ENCODE peak calls at places on chromosomes 12 and 14, in six cellular contexts. One of them, this sample, is unnamed.

GRCh38 chr12:108826115-108826806 is 31.1 kb downstream of the SSH1 start:
- DNase-seq in WTC11: no peak
- DNase-seq in IMR-90: peak
- DNase-seq in RWPE1: no peak
- DNase-seq in K562: peak
- DNase-seq in tibial artery: peak
- DNase-seq in this sample: peak

GRCh38 chr12:80553316-80553715 is 109.3 kb downstream of the PTPRQ start:
- DNase-seq in WTC11: no peak
- DNase-seq in tibial artery: no peak
- DNase-seq in IMR-90: peak
- DNase-seq in RWPE1: peak
- DNase-seq in K562: no peak
- DNase-seq in this sample: no peak

GRCh38 chr12:107921062-107921461 is 146.6 kb downstream of the ASCL4 start:
- DNase-seq in WTC11: no peak
- DNase-seq in tibial artery: no peak
- DNase-seq in K562: no peak
- DNase-seq in RWPE1: no peak
- DNase-seq in IMR-90: no peak
- DNase-seq in this sample: no peak

GRCh38 chr14:52266179-52266578 is 1.3 kb upstream of the PTGDR start:
- DNase-seq in tibial artery: peak
- DNase-seq in RWPE1: no peak
- DNase-seq in K562: no peak
- DNase-seq in IMR-90: peak
- DNase-seq in WTC11: no peak
- DNase-seq in this sample: no peak

GRCh38 chr12:6767301-6767591 is 1.1 kb downstream of the PTMS start:
- DNase-seq in WTC11: no peak
- DNase-seq in IMR-90: no peak
- DNase-seq in RWPE1: no peak
- DNase-seq in K562: no peak
- DNase-seq in tibial artery: no peak
- DNase-seq in this sample: no peak

GRCh38 chr12:120067084-120067869 is 49.3 kb downstream of the RAB35 start:
- DNase-seq in RWPE1: no peak
- DNase-seq in IMR-90: no peak
- DNase-seq in K562: no peak
- DNase-seq in WTC11: no peak
- DNase-seq in tibial artery: no peak
- DNase-seq in this sample: no peak

GRCh38 chr12:18246057-18246456 is 15.3 kb upstream of the PIK3C2G start:
- DNase-seq in K562: no peak
- DNase-seq in WTC11: no peak
- DNase-seq in IMR-90: no peak
- DNase-seq in RWPE1: no peak
- DNase-seq in tibial artery: no peak
- DNase-seq in this sample: no peak

GRCh38 chr12:22935501-22935900 is 310.5 kb downstream of the ETNK1 start:
- DNase-seq in IMR-90: no peak
- DNase-seq in K562: no peak
- DNase-seq in tibial artery: no peak
- DNase-seq in WTC11: no peak
- DNase-seq in RWPE1: no peak
- DNase-seq in this sample: no peak

GRCh38 chr12:111248221-111248620 is 120.7 kb downstream of the PHETA1 start:
- DNase-seq in IMR-90: no peak
- DNase-seq in WTC11: no peak
- DNase-seq in RWPE1: peak
- DNase-seq in tibial artery: no peak
- DNase-seq in K562: peak
- DNase-seq in this sample: no peak

GRCh38 chr12:7114008-7114407 is 5.0 kb upstream of the C1RL start:
- DNase-seq in WTC11: no peak
- DNase-seq in K562: no peak
- DNase-seq in IMR-90: no peak
- DNase-seq in RWPE1: no peak
- DNase-seq in tibial artery: peak
- DNase-seq in this sample: no peak

GRCh38 chr14:105480165-105480564 is 5.5 kb downstream of the CRIP2 start:
- DNase-seq in K562: no peak
- DNase-seq in RWPE1: no peak
- DNase-seq in IMR-90: no peak
- DNase-seq in tibial artery: peak
- DNase-seq in WTC11: no peak
- DNase-seq in this sample: no peak

GRCh38 chr12:131619106-131619642 is 91.7 kb upstream of the SFSWAP start:
- DNase-seq in WTC11: no peak
- DNase-seq in K562: no peak
- DNase-seq in IMR-90: no peak
- DNase-seq in tibial artery: no peak
- DNase-seq in RWPE1: no peak
- DNase-seq in this sample: no peak

GRCh38 chr12:131620946-131621681 is 89.8 kb upstream of the SFSWAP start:
- DNase-seq in K562: no peak
- DNase-seq in tibial artery: no peak
- DNase-seq in WTC11: no peak
- DNase-seq in RWPE1: no peak
- DNase-seq in IMR-90: no peak
- DNase-seq in this sample: no peak

GRCh38 chr12:131621701-131622421 is 89.0 kb upstream of the SFSWAP start:
- DNase-seq in WTC11: no peak
- DNase-seq in IMR-90: no peak
- DNase-seq in RWPE1: no peak
- DNase-seq in tibial artery: peak
- DNase-seq in K562: peak
- DNase-seq in this sample: no peak

GRCh38 chr12:131619736-131620506 is 91.0 kb upstream of the SFSWAP start:
- DNase-seq in RWPE1: no peak
- DNase-seq in tibial artery: no peak
- DNase-seq in WTC11: no peak
- DNase-seq in IMR-90: no peak
- DNase-seq in K562: no peak
- DNase-seq in this sample: no peak

GRCh38 chr12:131620520-131620919 is 90.4 kb upstream of the SFSWAP start:
- DNase-seq in K562: peak
- DNase-seq in WTC11: peak
- DNase-seq in IMR-90: no peak
- DNase-seq in tibial artery: no peak
- DNase-seq in RWPE1: no peak
- DNase-seq in this sample: no peak
- TF ChIP-seq CTCF in K562: no peak
- TF ChIP-seq CTCF in WTC11: no peak
- TF ChIP-seq CTCF in IMR-90: no peak
- TF ChIP-seq CTCF in tibial artery: no peak
- TF ChIP-seq CTCF in RWPE1: no peak
- TF ChIP-seq CTCF in this sample: no peak

GRCh38 chr14:79011091-79011919 is 841.1 kb downstream of the NRXN3 start:
- DNase-seq in K562: peak
- DNase-seq in tibial artery: no peak
- DNase-seq in WTC11: no peak
- DNase-seq in RWPE1: peak
- DNase-seq in IMR-90: peak
- DNase-seq in this sample: peak
- TF ChIP-seq CTCF in K562: peak
- TF ChIP-seq CTCF in tibial artery: no peak
- TF ChIP-seq CTCF in WTC11: peak
- TF ChIP-seq CTCF in RWPE1: peak
- TF ChIP-seq CTCF in IMR-90: peak
- TF ChIP-seq CTCF in this sample: peak

GRCh38 chr12:67068204-67068731 is 200.9 kb upstream of the CAND1 start:
- DNase-seq in WTC11: peak
- DNase-seq in IMR-90: no peak
- DNase-seq in K562: no peak
- DNase-seq in RWPE1: no peak
- DNase-seq in tibial artery: no peak
- DNase-seq in this sample: peak

GRCh38 chr12:67069451-67070306 is 199.5 kb upstream of the CAND1 start:
- DNase-seq in tibial artery: peak
- DNase-seq in WTC11: peak
- DNase-seq in IMR-90: no peak
- DNase-seq in RWPE1: no peak
- DNase-seq in K562: no peak
- DNase-seq in this sample: peak

GRCh38 chr12:67070307-67070600 is 198.9 kb upstream of the CAND1 start:
- DNase-seq in tibial artery: no peak
- DNase-seq in K562: no peak
- DNase-seq in WTC11: no peak
- DNase-seq in IMR-90: no peak
- DNase-seq in RWPE1: no peak
- DNase-seq in this sample: no peak

GRCh38 chr12:67068773-67069450 is 200.2 kb upstream of the CAND1 start:
- DNase-seq in K562: no peak
- DNase-seq in IMR-90: peak
- DNase-seq in RWPE1: peak
- DNase-seq in WTC11: peak
- DNase-seq in tibial artery: no peak
- DNase-seq in this sample: peak

GRCh38 chr12:67067453-67068203 is 201.5 kb upstream of the CAND1 start:
- DNase-seq in K562: no peak
- DNase-seq in IMR-90: no peak
- DNase-seq in WTC11: no peak
- DNase-seq in tibial artery: no peak
- DNase-seq in RWPE1: no peak
- DNase-seq in this sample: peak
- TF ChIP-seq CTCF in K562: no peak
- TF ChIP-seq CTCF in IMR-90: no peak
- TF ChIP-seq CTCF in WTC11: no peak
- TF ChIP-seq CTCF in tibial artery: no peak
- TF ChIP-seq CTCF in RWPE1: no peak
- TF ChIP-seq CTCF in this sample: no peak

GRCh38 chr12:65051196-65051595 is 69.9 kb downstream of the WIF1 start:
- DNase-seq in RWPE1: no peak
- DNase-seq in IMR-90: no peak
- DNase-seq in tibial artery: no peak
- DNase-seq in K562: no peak
- DNase-seq in WTC11: no peak
- DNase-seq in this sample: no peak

GRCh38 chr12:65055874-65056273 is 65.2 kb downstream of the WIF1 start:
- DNase-seq in WTC11: no peak
- DNase-seq in RWPE1: no peak
- DNase-seq in tibial artery: no peak
- DNase-seq in IMR-90: no peak
- DNase-seq in K562: no peak
- DNase-seq in this sample: no peak
- TF ChIP-seq CTCF in WTC11: no peak
- TF ChIP-seq CTCF in RWPE1: no peak
- TF ChIP-seq CTCF in tibial artery: no peak
- TF ChIP-seq CTCF in IMR-90: no peak
- TF ChIP-seq CTCF in K562: no peak
- TF ChIP-seq CTCF in this sample: no peak

DNA sequence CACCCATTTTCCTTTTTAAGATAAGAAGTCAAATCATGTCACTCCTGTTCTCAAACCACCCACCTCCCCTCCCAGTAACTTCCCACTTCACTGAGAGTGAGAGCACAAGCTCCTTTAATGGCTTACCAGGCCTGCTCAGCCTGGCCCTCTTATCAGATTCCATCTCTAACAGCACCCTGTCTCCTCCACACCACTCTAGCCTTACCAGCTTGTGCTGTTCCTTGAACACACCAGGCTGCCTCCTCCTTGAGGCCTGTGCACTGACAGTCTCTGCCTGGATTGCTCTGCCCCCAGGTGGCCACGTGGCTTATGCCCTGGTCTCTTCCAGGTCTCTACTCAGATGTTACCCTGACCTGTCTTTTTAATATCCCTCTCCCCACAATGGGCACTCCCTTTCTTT is 40.1 kb upstream of the EVL start:
- DNase-seq in RWPE1: peak
- DNase-seq in K562: peak
- DNase-seq in tibial artery: no peak
- DNase-seq in WTC11: peak
- DNase-seq in IMR-90: peak
- DNase-seq in this sample: peak
- TF ChIP-seq CTCF in RWPE1: no peak
- TF ChIP-seq CTCF in K562: peak
- TF ChIP-seq CTCF in tibial artery: no peak
- TF ChIP-seq CTCF in WTC11: no peak
- TF ChIP-seq CTCF in IMR-90: peak
- TF ChIP-seq CTCF in this sample: no peak

DNA sequence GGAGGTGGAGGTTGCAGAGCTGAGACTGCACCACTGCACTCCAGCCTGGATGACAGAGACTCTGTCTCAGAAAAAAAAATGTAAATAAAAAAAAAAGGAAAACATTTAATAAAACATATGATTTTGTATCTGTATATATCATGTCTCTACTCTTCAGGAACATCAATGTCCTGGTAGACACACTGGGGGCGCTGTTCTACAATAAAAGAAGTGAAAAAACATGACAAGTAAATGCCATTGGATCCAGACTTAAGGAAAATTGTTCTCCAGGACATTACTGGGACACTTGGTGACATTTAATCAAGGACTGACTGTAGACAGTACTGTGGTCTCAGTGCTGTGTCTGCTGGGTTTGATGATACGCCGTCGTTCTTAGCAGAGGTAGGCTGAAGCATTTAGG is 15.5 kb upstream of the KLC1 start:
- DNase-seq in RWPE1: no peak
- DNase-seq in WTC11: no peak
- DNase-seq in K562: no peak
- DNase-seq in tibial artery: no peak
- DNase-seq in IMR-90: no peak
- DNase-seq in this sample: no peak
- TF ChIP-seq CTCF in RWPE1: no peak
- TF ChIP-seq CTCF in WTC11: no peak
- TF ChIP-seq CTCF in K562: no peak
- TF ChIP-seq CTCF in tibial artery: no peak
- TF ChIP-seq CTCF in IMR-90: peak
- TF ChIP-seq CTCF in this sample: no peak

This sample was measured in endothelial cell.